ENCODE peak calls at places on chromosomes 1 and 21, in nine cellular contexts. V, D, C, M, G, J, W, H and X are unnamed samples.

GRCh38 chr1:171801395-171801990 is 20.0 kb downstream of the METTL13 start:
- DNase-seq in M (peak), V (no peak), W (no peak), J (no peak), D (peak), G (no peak), C (no peak), H (no peak), X (peak)

GRCh38 chr1:9651220-9651564 is 339 bp upstream of the PIK3CD start:
- DNase-seq in D (no peak), V (no peak), W (no peak), J (no peak), G (no peak), M (no peak), C (no peak), H (no peak), X (no peak)

GRCh38 chr1:109739738-109740614 is 862 bp downstream of the GSTM3 start:
- DNase-seq in W (peak), M (peak), H (peak), V (peak), D (peak), C (peak), G (peak), J (peak), X (peak)

GRCh38 chr21:34933609-34934345 is 115.3 kb downstream of the RUNX1 start:
- DNase-seq in J (no peak), C (no peak), V (no peak), H (no peak), M (no peak), G (no peak), W (no peak), D (no peak), X (no peak)

GRCh38 chr1:179303173-179303572 is 9.6 kb downstream of the SOAT1 start:
- DNase-seq in W (no peak), H (no peak), D (no peak), J (no peak), G (no peak), M (no peak), V (no peak), C (no peak), X (no peak)

GRCh38 chr1:210378721-210379120 is 50.0 kb downstream of the HHAT start:
- DNase-seq in G (no peak), W (no peak), V (no peak), J (no peak), D (no peak), C (no peak), H (no peak), M (no peak), X (no peak)

GRCh38 chr1:3727042-3727824 is 25.0 kb upstream of the CCDC27 start:
- DNase-seq in D (peak), H (no peak), C (no peak), M (peak), V (no peak), J (no peak), G (no peak), W (no peak), X (no peak)

GRCh38 chr1:54968581-54968980 is 11.8 kb upstream of the TMEM61 start:
- DNase-seq in H (no peak), D (no peak), C (no peak), V (no peak), J (no peak), M (no peak), W (no peak), G (peak), X (no peak)

GRCh38 chr1:8025061-8025670 is 943 bp downstream of the ERRFI1 start:
- DNase-seq in G (no peak), H (no peak), W (no peak), D (no peak), J (no peak), M (peak), C (no peak), V (no peak), X (no peak)

GRCh38 chr1:56517404-56518130 is 61.8 kb downstream of the PLPP3 start:
- DNase-seq in J (no peak), G (no peak), V (no peak), C (no peak), W (no peak), M (no peak), D (no peak), H (no peak), X (no peak)

GRCh38 chr1:202187040-202187671 is 6.4 kb upstream of the LGR6 start:
- DNase-seq in J (no peak), G (no peak), M (no peak), C (peak), V (no peak), D (no peak), W (no peak), H (no peak), X (no peak)

GRCh38 chr1:202187697-202188407 is 5.7 kb upstream of the LGR6 start:
- DNase-seq in J (no peak), W (no peak), D (no peak), H (no peak), C (no peak), G (no peak), V (no peak), M (no peak), X (no peak)

GRCh38 chr1:202189919-202190715 is 3.5 kb upstream of the LGR6 start:
- DNase-seq in J (no peak), H (no peak), M (no peak), C (no peak), G (no peak), V (no peak), D (peak), W (no peak), X (no peak)

GRCh38 chr1:202186327-202186726 is 7.3 kb upstream of the LGR6 start:
- DNase-seq in M (no peak), V (no peak), G (no peak), W (no peak), J (no peak), D (no peak), H (no peak), C (no peak), X (no peak)

GRCh38 chr1:202189012-202189790 is 4.4 kb upstream of the LGR6 start:
- DNase-seq in W (peak), G (peak), V (peak), M (peak), J (peak), C (peak), H (peak), D (peak), X (peak)
- TF ChIP-seq CTCF in W (peak), G (peak), V (peak), M (peak), J (peak), C (peak), H (no peak), D (peak), X (peak)

GRCh38 chr1:155261888-155262673 is at the start of gene SCAMP3:
- DNase-seq in J (peak), C (peak), G (peak), H (peak), M (peak), V (peak), D (peak), W (peak), X (peak)

GRCh38 chr1:155260276-155260675 is 1.9 kb downstream of the SCAMP3 start:
- DNase-seq in D (no peak), H (no peak), M (no peak), J (no peak), W (no peak), V (no peak), G (no peak), C (no peak), X (no peak)

GRCh38 chr1:155256101-155256852 is 994 bp upstream of the ENTREP3 start:
- DNase-seq in G (no peak), W (no peak), V (no peak), D (no peak), M (no peak), H (no peak), J (no peak), C (no peak), X (no peak)

GRCh38 chr1:155263067-155263466 is 907 bp upstream of the SCAMP3 start:
- DNase-seq in H (no peak), W (no peak), M (no peak), D (no peak), G (no peak), C (no peak), J (no peak), V (no peak), X (no peak)

DNA sequence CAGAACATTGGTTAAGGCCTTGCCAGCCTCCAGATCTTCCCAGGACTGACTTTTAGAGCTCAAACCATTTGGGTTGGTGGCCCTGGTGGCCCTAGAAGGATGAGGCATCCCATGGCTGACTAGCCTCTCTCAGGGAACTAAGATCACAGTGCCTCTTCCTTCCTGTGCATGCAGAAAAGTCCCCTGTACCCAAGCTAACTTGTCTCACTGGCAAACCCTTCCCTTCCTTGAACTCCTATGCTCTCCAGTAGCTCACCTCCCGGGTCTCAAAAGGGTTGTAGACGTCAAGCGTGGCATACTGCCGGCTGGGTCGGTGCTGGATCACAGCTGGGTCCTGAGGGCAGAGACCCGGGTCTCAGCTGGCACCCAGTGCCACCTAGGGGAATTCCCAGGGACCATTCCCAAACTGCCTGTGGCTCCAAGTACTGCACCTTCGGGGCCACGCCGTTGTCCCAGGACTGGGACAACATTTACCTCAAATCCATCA is 716 bp downstream of the SCAMP3 start:
- DNase-seq in M (no peak), W (no peak), G (no peak), D (no peak), J (peak), V (no peak), H (no peak), C (no peak), X (no peak)
- TF ChIP-seq CTCF in M (peak), W (no peak), G (no peak), D (no peak), J (no peak), V (no peak), H (no peak), C (no peak), X (no peak)

GRCh38 chr1:24961334-24961733 is 31.3 kb upstream of the RUNX3 start:
- DNase-seq in M (no peak), W (no peak), G (no peak), J (no peak), C (no peak), V (no peak), H (no peak), D (no peak), X (no peak)

GRCh38 chr1:24963943-24964677 is 34.0 kb upstream of the RUNX3 start:
- DNase-seq in C (no peak), M (no peak), H (no peak), J (no peak), W (no peak), G (no peak), V (no peak), D (no peak), X (no peak)

GRCh38 chr1:24961961-24962861 is 32.1 kb upstream of the RUNX3 start:
- DNase-seq in J (peak), M (peak), D (no peak), V (no peak), H (no peak), G (no peak), C (no peak), W (no peak), X (no peak)

GRCh38 chr1:24964811-24965570 is 34.9 kb upstream of the RUNX3 start:
- DNase-seq in G (no peak), J (peak), D (no peak), V (no peak), H (no peak), M (no peak), W (peak), C (peak), X (no peak)

GRCh38 chr1:24963099-24963872 is 33.2 kb upstream of the RUNX3 start:
- DNase-seq in C (no peak), W (no peak), G (no peak), V (no peak), D (no peak), J (no peak), M (no peak), H (no peak), X (no peak)
- TF ChIP-seq CTCF in C (no peak), W (no peak), G (no peak), V (no peak), D (no peak), J (no peak), M (no peak), H (no peak), X (no peak)

GRCh38 chr1:228940526-228940925 is 205.2 kb downstream of the RHOU start:
- DNase-seq in C (no peak), M (peak), J (no peak), V (no peak), H (peak), G (no peak), D (no peak), W (no peak), X (no peak)

GRCh38 chr1:228938248-228938891 is 203.1 kb downstream of the RHOU start:
- DNase-seq in G (no peak), M (no peak), C (no peak), W (no peak), J (no peak), H (peak), V (no peak), D (no peak), X (no peak)

GRCh38 chr1:228939881-228940392 is 204.7 kb downstream of the RHOU start:
- DNase-seq in C (no peak), D (no peak), W (no peak), G (no peak), M (no peak), J (no peak), V (no peak), H (peak), X (no peak)

GRCh38 chr1:228937851-228938247 is 202.6 kb downstream of the RHOU start:
- DNase-seq in M (peak), V (no peak), W (no peak), H (peak), J (no peak), G (no peak), D (no peak), C (no peak), X (no peak)

GRCh38 chr1:228939001-228939691 is 203.9 kb downstream of the RHOU start:
- DNase-seq in D (no peak), J (no peak), V (no peak), C (no peak), G (no peak), W (no peak), M (no peak), H (peak), X (no peak)
- TF ChIP-seq CTCF in D (no peak), J (no peak), V (no peak), C (no peak), G (no peak), W (no peak), M (no peak), H (no peak), X (no peak)

DNA sequence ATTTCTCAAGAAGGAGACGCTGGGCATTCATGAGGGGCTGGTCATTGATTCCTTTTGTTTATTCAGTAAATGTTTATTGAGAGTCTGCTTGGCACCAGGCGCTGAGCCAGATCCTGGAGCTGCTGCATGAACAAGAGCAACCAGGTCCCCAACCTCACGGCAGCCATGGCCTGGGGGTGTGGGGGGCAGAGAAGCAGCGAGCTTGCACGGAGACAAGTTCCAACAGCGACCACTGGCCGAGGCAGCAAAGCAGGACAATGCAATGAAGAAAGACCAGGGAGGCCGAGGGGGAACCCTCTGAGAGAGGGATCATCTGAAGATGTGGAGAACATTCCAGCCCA is 7.5 kb downstream of the KCNAB2 start:
- DNase-seq in W (no peak), C (no peak), J (no peak), G (no peak), M (no peak), D (no peak), V (no peak), H (no peak), X (no peak)
- TF ChIP-seq CTCF in W (no peak), C (no peak), J (no peak), G (no peak), M (no peak), D (no peak), V (no peak), H (no peak), X (no peak)

GRCh38 chr1:222709700-222710153 is 2.6 kb downstream of the AIDA start:
- DNase-seq in J (no peak), H (no peak), D (no peak), W (no peak), V (no peak), G (no peak), M (no peak), C (no peak), X (no peak)

GRCh38 chr1:222704260-222704659 is 8.0 kb downstream of the AIDA start:
- DNase-seq in D (no peak), C (no peak), J (no peak), G (no peak), M (no peak), V (no peak), W (no peak), H (no peak), X (no peak)

GRCh38 chr1:222711319-222712252 is 705 bp downstream of the AIDA start:
- DNase-seq in H (peak), V (peak), D (peak), M (peak), W (peak), G (peak), J (peak), C (peak), X (peak)

GRCh38 chr1:222702210-222702609 is 10.1 kb downstream of the AIDA start:
- DNase-seq in J (no peak), H (no peak), D (no peak), M (no peak), C (no peak), G (no peak), V (no peak), W (no peak), X (no peak)

DNA sequence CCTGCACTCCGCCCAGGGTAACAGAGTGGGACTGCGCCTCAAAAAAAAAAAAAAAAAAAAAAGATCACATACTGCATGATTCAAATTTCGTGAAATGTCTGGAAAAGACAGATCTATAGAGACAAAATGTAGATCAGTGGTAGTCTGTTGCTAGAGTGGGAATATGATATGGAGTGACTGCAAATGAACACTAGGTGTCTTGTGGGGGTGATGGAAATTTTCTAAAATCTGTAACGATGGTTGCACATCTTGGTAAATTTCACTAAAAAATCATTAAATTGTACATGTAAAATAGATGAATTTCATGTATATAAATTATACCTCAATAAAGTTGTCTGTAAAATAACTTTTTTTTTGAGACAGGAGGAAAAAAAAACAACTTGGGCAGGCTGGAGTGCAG is 5.5 kb downstream of the AIDA start:
- DNase-seq in D (no peak), V (no peak), M (no peak), C (no peak), H (no peak), G (no peak), W (no peak), J (no peak), X (no peak)
- TF ChIP-seq CTCF in D (no peak), V (no peak), M (no peak), C (no peak), H (no peak), G (no peak), W (no peak), J (no peak), X (no peak)

DNA sequence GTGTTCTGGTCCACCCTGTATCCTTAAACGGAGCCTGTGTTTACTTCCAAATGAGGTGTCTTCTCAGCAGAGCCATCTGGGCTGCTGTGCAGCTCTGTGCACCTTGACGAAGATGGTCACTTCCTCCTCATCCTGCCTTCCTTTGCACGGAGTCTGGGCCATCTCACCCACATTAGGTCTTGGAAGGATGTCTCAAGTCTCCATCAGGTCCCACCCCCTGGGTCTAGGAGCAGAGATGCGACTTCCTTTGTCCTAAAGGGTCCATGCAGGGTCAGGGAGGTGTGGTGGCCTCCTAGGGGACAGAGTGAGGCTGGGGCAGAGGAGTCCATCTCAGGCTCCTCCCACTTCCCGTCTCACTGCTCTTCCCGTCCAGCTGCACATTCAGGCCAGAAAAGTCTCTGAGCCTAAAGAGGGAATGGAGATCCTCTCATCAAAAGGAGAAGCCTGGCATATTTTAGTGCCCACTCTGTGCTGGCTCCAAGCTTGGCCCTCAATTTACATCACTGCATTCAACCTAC is 209.2 kb downstream of the MATN1 start:
- DNase-seq in G (no peak), J (no peak), V (no peak), M (no peak), D (no peak), C (no peak), W (no peak), H (peak), X (no peak)
- TF ChIP-seq CTCF in G (no peak), J (no peak), V (no peak), M (no peak), D (no peak), C (no peak), W (no peak), H (no peak), X (no peak)